ENCODE peak calls at places on chromosome 9, in four cellular contexts. Q is OCI-LY7, T is PC-9, N is GM23338. J is an unnamed sample.

GRCh38 chr9:35112257-35113020 is 3.2 kb downstream of the ATOSB start:
- DNase-seq in T (no peak), N (no peak), Q (no peak), J (no peak)

GRCh38 chr9:95284152-95284551 is 33.4 kb downstream of the FANCC start:
- DNase-seq in T (peak; percentile 52), N (no peak), Q (no peak), J (no peak)

GRCh38 chr9:35537898-35538297 is 48.0 kb downstream of the RUSC2 start:
- DNase-seq in Q (no peak), N (no peak), T (no peak), J (no peak)

GRCh38 chr9:94065535-94065961 is 18.7 kb upstream of the PTPDC1 start:
- DNase-seq in T (peak; percentile 48), Q (peak; percentile 83), N (peak; percentile 92), J (peak; percentile 68)

GRCh38 chr9:21994996-21995651 is 533 bp downstream of the CDKN2B-AS1 start:
- DNase-seq in T (peak; percentile 50), Q (peak; percentile 93), N (peak; percentile 91), J (peak; percentile 87)

GRCh38 chr9:33106827-33107621 is 30.6 kb upstream of the SMU1 start:
- DNase-seq in T (peak; percentile 81), N (peak; percentile 46), Q (no peak), J (no peak)

GRCh38 chr9:5611321-5612186 is 17.4 kb upstream of the RIC1 start:
- DNase-seq in T (no peak), Q (no peak), N (no peak), J (no peak)

GRCh38 chr9:88426651-88427050 is 38.4 kb downstream of the SPIN1 start:
- DNase-seq in N (no peak), Q (no peak), T (no peak), J (no peak)

GRCh38 chr9:109974143-109974917 is 194.3 kb downstream of the PALM2AKAP2 start:
- DNase-seq in Q (peak; percentile 74), N (no peak), T (no peak), J (no peak)

GRCh38 chr9:14351206-14351605 is 37.3 kb upstream of the NFIB start:
- DNase-seq in N (no peak), Q (no peak), T (no peak), J (no peak)

GRCh38 chr9:92378825-92379535 is 25.4 kb downstream of the OGN start:
- DNase-seq in T (no peak), Q (no peak), N (peak; percentile 42), J (no peak)

GRCh38 chr9:130138791-130139190 is 33.4 kb upstream of the NCS1 start:
- DNase-seq in Q (no peak), N (no peak), T (no peak), J (peak; percentile 67)

GRCh38 chr9:125580701-125581286 is 126.2 kb downstream of the MAPKAP1 start:
- DNase-seq in T (no peak), N (no peak), Q (no peak), J (no peak)

GRCh38 chr9:136050706-136051567 is 44.2 kb downstream of the NACC2 start:
- DNase-seq in T (no peak), Q (no peak), N (peak; percentile 50), J (peak; percentile 81)

GRCh38 chr9:73573235-73573634 is 421.6 kb downstream of the ANXA1 start:
- DNase-seq in Q (no peak), N (no peak), T (no peak), J (no peak)

GRCh38 chr9:127093319-127094020 is 29.0 kb downstream of the ANGPTL2 start:
- DNase-seq in N (peak; percentile 33), Q (no peak), T (no peak), J (no peak)

GRCh38 chr9:107513464-107514092 is 24.0 kb upstream of the KLF4 start:
- DNase-seq in N (no peak), Q (no peak), T (no peak), J (no peak)

GRCh38 chr9:114370251-114370984 is 17.4 kb downstream of the AKNA start:
- DNase-seq in Q (peak; percentile 67), N (peak; percentile 63), T (no peak), J (no peak)

GRCh38 chr9:125966456-125966855 is 219.3 kb downstream of the PBX3 start:
- DNase-seq in T (no peak), N (no peak), Q (no peak), J (no peak)

GRCh38 chr9:33236571-33236970 is 3.4 kb upstream of the SPINK4 start:
- DNase-seq in N (no peak), T (no peak), Q (no peak), J (no peak)

GRCh38 chr9:87112656-87113055 is 165.3 kb upstream of the GAS1 start:
- DNase-seq in T (no peak), Q (no peak), N (no peak), J (no peak)

GRCh38 chr9:127520941-127521918 is 69.9 kb downstream of the LRSAM1 start:
- DNase-seq in Q (no peak), T (no peak), N (peak; percentile 68), J (peak; percentile 68)

GRCh38 chr9:22148876-22149637 is 140.0 kb upstream of the CDKN2B start:
- DNase-seq in Q (no peak), T (no peak), N (no peak), J (no peak)

GRCh38 chr9:5893134-5893505 is 2.4 kb downstream of the MLANA start:
- DNase-seq in Q (no peak), T (no peak), N (no peak), J (no peak)

GRCh38 chr9:72165821-72166547 is 16.7 kb downstream of the GDA start:
- DNase-seq in Q (no peak), N (no peak), T (peak; percentile 66), J (no peak)

GRCh38 chr9:92547356-92547755 is 11.6 kb upstream of the ECM2 start:
- DNase-seq in Q (no peak), T (no peak), N (no peak), J (no peak)

GRCh38 chr9:129140397-129141065 is 29.3 kb downstream of the PTPA start:
- DNase-seq in Q (peak; percentile 42), T (peak; percentile 44), N (peak; percentile 50), J (no peak)

GRCh38 chr9:100216178-100216787 is 117.2 kb downstream of the INVS start:
- DNase-seq in N (peak; percentile 86), Q (peak; percentile 73), T (no peak), J (no peak)

GRCh38 chr9:5764130-5764868 is 68.6 kb downstream of the ERMP1 start:
- DNase-seq in T (no peak), Q (peak; percentile 83), N (no peak), J (no peak)

GRCh38 chr9:12784461-12785250 is 9.8 kb downstream of the LURAP1L start:
- DNase-seq in N (no peak), Q (no peak), T (peak; percentile 96), J (peak; percentile 74)

GRCh38 chr9:129436751-129437625 is 183.9 kb downstream of the C9orf50 start:
- DNase-seq in Q (no peak), T (no peak), N (no peak), J (peak; percentile 49)

GRCh38 chr9:114412057-114412683 is 24.4 kb upstream of the AKNA start:
- DNase-seq in Q (no peak), N (no peak), T (no peak), J (no peak)

GRCh38 chr9:35481347-35481975 is 8.4 kb upstream of the RUSC2 start:
- DNase-seq in N (peak; percentile 78), T (peak; percentile 50), Q (peak; percentile 24), J (no peak)

GRCh38 chr9:26833792-26834191 is 58.8 kb downstream of the CAAP1 start:
- DNase-seq in N (peak; percentile 23), T (no peak), Q (peak; percentile 3), J (no peak)

GRCh38 chr9:110742741-110743371 is 74.3 kb downstream of the MUSK start:
- DNase-seq in N (peak; percentile 52), Q (no peak), T (no peak), J (no peak)

GRCh38 chr9:109796081-109796480 is 16.1 kb downstream of the PALM2AKAP2 start:
- DNase-seq in Q (no peak), T (no peak), N (no peak), J (no peak)

GRCh38 chr9:112032009-112032408 is 135.4 kb downstream of the UGCG start:
- DNase-seq in T (no peak), Q (peak; percentile 13), N (no peak), J (no peak)

GRCh38 chr9:110592075-110592830 is 12.7 kb upstream of the SVEP1 start:
- DNase-seq in N (no peak), Q (no peak), T (no peak), J (no peak)

DNA sequence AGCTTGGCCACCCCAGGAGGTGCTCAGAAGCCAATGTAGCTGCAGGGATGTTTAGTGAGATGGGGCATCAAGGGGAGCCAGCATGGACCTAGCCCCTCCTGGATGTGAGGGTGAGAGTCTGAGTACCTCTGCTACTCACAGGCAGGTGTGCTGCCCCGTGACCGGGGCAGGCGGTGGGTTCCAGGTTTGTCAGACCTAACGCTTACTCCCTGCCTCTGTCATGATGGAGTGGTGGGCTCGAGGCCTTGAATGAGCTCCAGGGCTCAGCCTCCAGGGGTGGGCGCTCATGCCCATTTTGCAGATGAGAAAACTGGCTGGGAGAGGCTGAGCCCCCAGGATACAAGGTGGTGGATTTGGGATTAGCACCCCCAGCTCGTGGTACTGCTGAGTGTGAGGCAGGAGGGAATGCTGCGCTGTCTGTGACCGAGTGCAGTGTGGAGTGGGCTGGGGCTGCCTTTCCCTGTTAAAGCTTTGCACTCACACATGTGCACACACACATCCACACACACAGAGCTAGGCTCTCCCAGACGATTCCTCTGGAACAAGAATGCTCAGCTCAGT is 1.5 kb downstream of the RXRA start:
- DNase-seq in T (no peak), N (no peak), Q (no peak), J (no peak)
- H3K4me1 ChIP-seq in T (peaks cover 32% of the 10 kb centered on the region), N (peaks cover 2% of the 10 kb centered on the region), Q (no peaks in the 10 kb centered on the region), J (peaks cover 69% of the 10 kb centered on the region)

GRCh38 chr9:134216961-134217360 is 52.6 kb upstream of the RNU6ATAC start:
- DNase-seq in N (no peak), T (no peak), Q (no peak), J (no peak)
- H3K27ac ChIP-seq in N (no peak overlapping the region), T (no peak overlapping the region), Q (no peak overlapping the region), J (no peak overlapping the region)

DNA sequence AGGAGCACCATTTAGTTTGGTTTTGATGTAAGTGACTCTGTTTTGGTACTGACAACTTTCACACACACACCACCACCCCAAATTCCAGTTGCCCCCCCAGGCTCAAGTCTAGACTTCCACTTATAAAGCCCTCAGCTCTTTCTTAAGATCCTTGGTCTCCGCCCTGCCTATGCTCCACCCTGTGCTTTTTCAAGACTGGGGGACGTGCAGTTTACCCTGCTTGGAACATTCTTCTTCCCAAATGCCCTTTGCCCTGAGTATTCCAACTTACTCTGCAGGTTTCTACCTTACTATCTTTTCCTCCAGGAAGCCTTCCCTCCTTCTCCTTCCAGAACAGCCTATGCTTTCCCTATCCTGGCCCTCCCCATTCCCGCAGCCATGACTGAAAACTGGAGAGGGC is 1.5 kb upstream of the TRIM14 start:
- DNase-seq in Q (no peak), N (no peak), T (no peak), J (no peak)
- H3K4me1 ChIP-seq in Q (peaks cover 58% of the 10 kb centered on the region), N (no peaks in the 10 kb centered on the region), T (peaks cover 29% of the 10 kb centered on the region), J (peaks cover 56% of the 10 kb centered on the region)

DNA sequence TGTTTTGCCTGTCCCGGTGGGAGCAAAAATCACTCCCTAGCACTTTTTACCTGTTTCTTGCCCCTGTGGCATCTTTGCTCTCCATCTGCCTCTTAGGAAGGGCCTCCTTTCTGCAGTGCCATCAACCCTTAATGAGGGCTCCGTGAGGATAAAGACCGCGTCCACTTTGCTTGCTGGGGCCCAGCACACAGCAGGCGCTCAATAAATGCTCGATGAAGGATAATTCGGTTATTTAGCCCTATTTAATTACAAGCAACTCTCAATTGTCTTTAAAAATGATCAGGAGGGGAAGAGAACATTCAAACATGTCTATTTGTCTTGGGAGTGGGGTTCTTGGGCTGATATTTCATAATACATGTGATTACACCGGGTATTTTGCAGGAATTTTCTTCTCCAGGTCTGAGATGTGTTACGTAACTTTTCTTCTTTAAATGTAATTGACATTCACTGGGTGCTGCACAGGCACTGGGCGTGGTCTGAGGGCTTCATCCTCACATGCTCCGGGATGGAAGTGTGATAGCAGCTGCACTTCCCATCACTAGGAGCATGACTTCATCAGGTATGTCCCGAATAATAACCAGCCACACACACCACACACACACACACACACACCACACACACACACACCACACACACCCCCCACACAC is 19.8 kb upstream of the NTNG2 start:
- DNase-seq in T (peak; percentile 48), Q (no peak), N (no peak), J (no peak)
- H3K27ac ChIP-seq in T (no peak overlapping the region), Q (no peak overlapping the region), N (no peak overlapping the region), J (no peak overlapping the region)

J was measured in left lung.